ENCODE peak calls at places on chromosomes 5 and 9, in five cellular contexts. N is psoas muscle, S is mucosa of descending colon, V is GM23338, O is tibial nerve. F is an unnamed sample.

GRCh38 chr5:172666251-172666650 is 25.2 kb downstream of the NEURL1B start:
- DNase-seq in N (no peak), S (no peak), V (peak; percentile 70), O (no peak), F (no peak)

GRCh38 chr5:153551537-153552079 is 61.1 kb downstream of the GRIA1 start:
- DNase-seq in N (no peak), S (no peak), V (peak; percentile 65), O (no peak), F (no peak)

GRCh38 chr9:131180454-131180853 is 55.1 kb downstream of the NUP214 start:
- DNase-seq in N (no peak), S (no peak), V (no peak), O (no peak), F (no peak)

GRCh38 chr9:79671558-79671957 is 99.8 kb downstream of the TLE4 start:
- DNase-seq in N (no peak), S (no peak), V (no peak), O (no peak), F (no peak)

GRCh38 chr9:22383720-22384119 is 62.9 kb upstream of the DMRTA1 start:
- DNase-seq in N (no peak), S (no peak), V (peak; percentile 18), O (no peak), F (no peak)

GRCh38 chr5:44885903-44886302 is 77.2 kb downstream of the MRPS30 start:
- DNase-seq in N (no peak), S (no peak), V (no peak), O (no peak), F (no peak)

GRCh38 chr9:133474215-133474614 is 4.7 kb downstream of the SLC2A6 start:
- DNase-seq in N (no peak), S (no peak), V (no peak), O (no peak), F (no peak)

GRCh38 chr5:72561407-72561972 is 54.3 kb upstream of the ZNF366 start:
- DNase-seq in N (no peak), S (no peak), V (peak; percentile 19), O (no peak), F (no peak)

GRCh38 chr9:107704791-107705190 is 215.2 kb upstream of the KLF4 start:
- DNase-seq in N (no peak), S (no peak), V (no peak), O (no peak), F (no peak)

GRCh38 chr9:73715591-73715990 is 563.9 kb downstream of the ANXA1 start:
- DNase-seq in N (no peak), S (no peak), V (no peak), O (no peak), F (no peak)

GRCh38 chr5:65012411-65012972 is 243.8 kb downstream of the CWC27 start:
- DNase-seq in N (no peak), S (no peak), V (no peak), O (no peak), F (no peak)

GRCh38 chr9:69877852-69878507 is 57.4 kb downstream of the CFAP95 start:
- DNase-seq in N (no peak), S (no peak), V (peak; percentile 77), O (no peak), F (no peak)

GRCh38 chr9:105069285-105070065 is 141.5 kb upstream of the ABCA1 start:
- DNase-seq in N (no peak), S (no peak), V (no peak), O (no peak), F (no peak)

GRCh38 chr9:69564557-69564956 is 107.6 kb downstream of the APBA1 start:
- DNase-seq in N (no peak), S (no peak), V (no peak), O (no peak), F (no peak)

GRCh38 chr9:130933114-130934046 is 5.7 kb downstream of the FIBCD1 start:
- DNase-seq in N (no peak), S (no peak), V (peak; percentile 55), O (no peak), F (no peak)

GRCh38 chr5:91150189-91150588 is 232.9 kb downstream of the ARRDC3 start:
- DNase-seq in N (no peak), S (no peak), V (no peak), O (no peak), F (no peak)

GRCh38 chr9:21931428-21931827 is 62.8 kb downstream of the CDKN2A start:
- DNase-seq in N (no peak), S (no peak), V (no peak), O (no peak), F (no peak)

GRCh38 chr9:132768932-132769894 is 98.9 kb downstream of the GTF3C4 start:
- DNase-seq in N (peak; percentile 45), S (peak; percentile 70), V (peak; percentile 92), O (peak; percentile 31), F (peak; percentile 70)

GRCh38 chr5:16539169-16539666 is 73.6 kb upstream of the ZNF622 start:
- DNase-seq in N (peak; percentile 79), S (peak; percentile 74), V (no peak), O (peak; percentile 71), F (peak; percentile 92)

GRCh38 chr5:91266184-91266705 is 116.9 kb downstream of the ARRDC3 start:
- DNase-seq in N (no peak), S (no peak), V (no peak), O (no peak), F (no peak)

GRCh38 chr9:126702501-126703329 is 89.0 kb downstream of the LMX1B start:
- DNase-seq in N (no peak), S (peak; percentile 36), V (peak; percentile 69), O (no peak), F (no peak)

GRCh38 chr9:117094493-117094892 is 320.4 kb downstream of the ASTN2 start:
- DNase-seq in N (no peak), S (no peak), V (no peak), O (no peak), F (no peak)

GRCh38 chr9:93297659-93298497 is 113.9 kb downstream of the WNK2 start:
- DNase-seq in N (peak; percentile 43), S (peak; percentile 63), V (peak; percentile 41), O (no peak), F (peak; percentile 48)

GRCh38 chr9:105877719-105878118 is 183.4 kb downstream of the TMEM38B start:
- DNase-seq in N (no peak), S (no peak), V (peak; percentile 8), O (no peak), F (no peak)

GRCh38 chr9:33443047-33443446 is 4.3 kb downstream of the AQP3 start:
- DNase-seq in N (peak; percentile 26), S (no peak), V (no peak), O (no peak), F (no peak)

GRCh38 chr9:135478858-135479468 is 619 bp upstream of the PPP1R26 start:
- DNase-seq in N (no peak), S (peak; percentile 77), V (peak; percentile 65), O (no peak), F (peak; percentile 61)
- H3K4me3 ChIP-seq in N (peak overlapping the region; percentile 71), S (peak overlapping the region; percentile 46), V (peak overlapping the region; percentile 65), O (peak overlapping the region; percentile 89), F (peak overlapping the region; percentile 75)

GRCh38 chr9:137279741-137280477 is 2.4 kb downstream of the TOR4A start:
- DNase-seq in N (no peak), S (peak; percentile 35), V (no peak), O (no peak), F (no peak)
- H3K4me3 ChIP-seq in N (no peak overlapping the region), S (no peak overlapping the region), V (no peak overlapping the region), O (no peak overlapping the region), F (no peak overlapping the region)

DNA sequence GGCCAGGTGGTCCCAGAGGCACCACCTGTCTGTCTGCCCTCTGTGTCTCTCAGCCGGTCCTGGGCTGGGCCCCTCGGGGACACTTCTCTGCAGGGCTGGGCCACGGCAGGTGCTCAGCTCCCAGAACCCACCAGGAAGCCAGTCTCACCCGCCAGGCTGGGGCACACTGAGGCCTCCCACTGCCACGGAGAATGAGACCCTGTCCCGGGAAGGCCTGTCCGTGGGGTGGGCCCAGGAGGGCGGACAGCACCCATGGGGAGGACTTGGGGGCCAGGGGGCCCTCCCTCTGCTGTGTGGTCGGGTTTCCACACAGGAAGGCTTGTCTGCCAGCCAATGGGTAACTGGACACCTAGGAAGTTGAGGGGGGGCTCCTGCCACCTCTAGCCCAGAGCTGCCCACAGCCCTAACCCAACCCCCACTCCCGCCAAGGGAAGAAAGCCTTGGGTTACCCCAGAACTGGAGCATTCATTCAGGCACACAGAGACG is 4.1 kb upstream of the TUBB4B start:
- DNase-seq in N (no peak), S (no peak), V (no peak), O (no peak), F (no peak)
- H3K4me3 ChIP-seq in N (peak overlapping the region; percentile 59), S (no peak overlapping the region), V (peak overlapping the region; percentile 35), O (no peak overlapping the region), F (peak overlapping the region; percentile 32)

GRCh38 chr9:98865284-98865683 is 57.8 kb downstream of the GALNT12 start:
- DNase-seq in N (no peak), S (no peak), V (no peak), O (no peak), F (no peak)

GRCh38 chr9:98867434-98868168 is 60.1 kb downstream of the GALNT12 start:
- DNase-seq in N (peak; percentile 82), S (peak; percentile 43), V (no peak), O (peak; percentile 77), F (peak; percentile 88)

GRCh38 chr9:98866435-98867108 is 59.1 kb downstream of the GALNT12 start:
- DNase-seq in N (no peak), S (no peak), V (no peak), O (no peak), F (no peak)

GRCh38 chr9:98869078-98869745 is 61.7 kb downstream of the GALNT12 start:
- DNase-seq in N (no peak), S (no peak), V (no peak), O (no peak), F (no peak)

GRCh38 chr9:98867109-98867433 is 59.6 kb downstream of the GALNT12 start:
- DNase-seq in N (no peak), S (no peak), V (no peak), O (no peak), F (no peak)
- H3K4me3 ChIP-seq in N (no peak overlapping the region), S (no peak overlapping the region), V (no peak overlapping the region), O (no peak overlapping the region), F (no peak overlapping the region)

GRCh38 chr5:149409268-149409948 is 30.3 kb upstream of the IL17B start:
- DNase-seq in N (no peak), S (no peak), V (peak; percentile 61), O (no peak), F (no peak)
- H3K4me3 ChIP-seq in N (peak overlapping the region; percentile 59), S (no peak overlapping the region), V (no peak overlapping the region), O (peak overlapping the region; percentile 57), F (peak overlapping the region; percentile 50)

F was measured in right atrium auricular region.